ENCODE peak calls at places on chromosomes 2 and 18, in five cellular contexts. G is uterus, S is gastrocnemius medialis, J is GM23248, C is A549. R is an unnamed sample.

GRCh38 chr18:34773961-34774754 is 64.1 kb downstream of the DTNA start:
- DNase-seq in G (peak; percentile 29), C (no peak), S (peak; percentile 40), J (peak; percentile 35), R (no peak)

GRCh38 chr2:64390586-64390985 is 63.4 kb upstream of the LGALSL start:
- DNase-seq in J (no peak), G (no peak), S (no peak), C (no peak), R (no peak)

GRCh38 chr2:227479865-227480475 is 8.0 kb downstream of the AGFG1 start:
- DNase-seq in S (no peak), J (peak; percentile 65), C (peak; percentile 65), G (no peak), R (no peak)

GRCh38 chr2:73970850-73971471 is 13.7 kb upstream of the TET3 start:
- DNase-seq in S (peak; percentile 65), J (no peak), C (no peak), G (peak; percentile 59), R (no peak)

GRCh38 chr2:96148410-96149217 is 3.4 kb upstream of the DUSP2 start:
- DNase-seq in C (peak; percentile 78), G (peak; percentile 61), J (peak; percentile 93), S (peak; percentile 49), R (peak; percentile 75)

GRCh38 chr2:197201874-197202273 is 108.7 kb downstream of the ANKRD44 start:
- DNase-seq in S (no peak), J (no peak), G (no peak), C (no peak), R (no peak)

GRCh38 chr18:57432765-57433400 is 2.3 kb upstream of the ONECUT2 start:
- DNase-seq in J (no peak), G (no peak), C (no peak), S (no peak), R (no peak)

GRCh38 chr18:75043478-75043877 is 165.5 kb downstream of the PTGR3 start:
- DNase-seq in G (no peak), S (no peak), C (no peak), J (no peak), R (no peak)

GRCh38 chr18:57466745-57467144 is 31.6 kb downstream of the ONECUT2 start:
- DNase-seq in G (no peak), C (no peak), J (no peak), S (no peak), R (no peak)

GRCh38 chr2:234377761-234378341 is 119.0 kb downstream of the ARL4C start:
- DNase-seq in J (peak; percentile 86), G (no peak), S (no peak), C (no peak), R (no peak)

GRCh38 chr2:102735431-102736130 is 26.2 kb upstream of the TMEM182 start:
- DNase-seq in J (no peak), G (no peak), C (no peak), S (peak; percentile 65), R (no peak)

GRCh38 chr2:176177580-176178270 is 10.7 kb upstream of the HOXD1 start:
- DNase-seq in S (no peak), J (peak; percentile 63), G (no peak), C (no peak), R (no peak)

GRCh38 chr18:40415821-40416220 is 1539.2 kb upstream of the PIK3C3 start:
- DNase-seq in J (no peak), S (no peak), G (no peak), C (no peak), R (no peak)

GRCh38 chr2:27891063-27891819 is 712 bp downstream of the BABAM2 start:
- DNase-seq in C (peak; percentile 94), S (peak; percentile 70), J (peak; percentile 85), G (peak; percentile 85), R (peak; percentile 60)

GRCh38 chr2:201093573-201093972 is 21.8 kb downstream of the NDUFB3 start:
- DNase-seq in J (peak; percentile 32), G (no peak), S (no peak), C (no peak), R (no peak)

GRCh38 chr2:64599469-64599868 is 54.2 kb downstream of the SERTAD2 start:
- DNase-seq in C (no peak), S (no peak), J (no peak), G (no peak), R (peak; percentile 28)

GRCh38 chr18:47968721-47969120 is 38.3 kb upstream of the SMAD2 start:
- DNase-seq in C (peak; percentile 31), G (no peak), S (no peak), J (peak; percentile 63), R (no peak)

GRCh38 chr18:69935319-69936190 is 12.1 kb downstream of the CD226 start:
- DNase-seq in C (no peak), G (no peak), J (peak; percentile 39), S (no peak), R (no peak)

DNA sequence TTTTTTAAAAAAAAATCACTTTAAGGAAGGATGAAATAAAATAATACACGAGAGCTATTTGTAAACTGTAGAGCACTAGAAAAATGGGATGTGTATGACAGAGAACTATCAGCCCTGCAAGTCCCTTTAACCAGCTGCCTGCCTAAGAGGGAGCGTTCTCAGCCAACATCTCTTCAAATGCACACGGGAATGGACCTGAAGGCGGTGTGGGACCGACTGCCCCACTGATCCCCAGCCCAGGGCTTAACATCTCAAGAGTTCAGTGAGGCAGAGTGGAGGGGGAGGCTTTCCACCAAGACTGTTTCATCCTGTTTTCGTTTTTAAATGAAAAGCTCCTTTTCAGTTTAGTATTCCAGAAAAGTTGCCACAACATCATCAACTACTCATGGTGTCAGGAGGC is 2.2 kb downstream of the INPP4A start:
- DNase-seq in G (no peak), S (no peak), J (no peak), C (no peak), R (no peak)
- H3K27ac ChIP-seq in G (no peak overlapping the region), S (no peak overlapping the region), J (no peak overlapping the region), C (no peak overlapping the region), R (no peak overlapping the region)

GRCh38 chr2:1823187-1824169 is 79.2 kb upstream of the PXDN start:
- DNase-seq in C (no peak), J (no peak), G (no peak), S (no peak), R (no peak)

GRCh38 chr2:1827686-1828085 is 83.4 kb upstream of the PXDN start:
- DNase-seq in G (no peak), J (no peak), C (no peak), S (no peak), R (no peak)

GRCh38 chr2:1826188-1826905 is 82.0 kb upstream of the PXDN start:
- DNase-seq in S (peak; percentile 20), G (no peak), C (no peak), J (no peak), R (no peak)

GRCh38 chr2:1824202-1824905 is 80.0 kb upstream of the PXDN start:
- DNase-seq in C (no peak), G (no peak), S (peak; percentile 24), J (peak; percentile 76), R (no peak)

DNA sequence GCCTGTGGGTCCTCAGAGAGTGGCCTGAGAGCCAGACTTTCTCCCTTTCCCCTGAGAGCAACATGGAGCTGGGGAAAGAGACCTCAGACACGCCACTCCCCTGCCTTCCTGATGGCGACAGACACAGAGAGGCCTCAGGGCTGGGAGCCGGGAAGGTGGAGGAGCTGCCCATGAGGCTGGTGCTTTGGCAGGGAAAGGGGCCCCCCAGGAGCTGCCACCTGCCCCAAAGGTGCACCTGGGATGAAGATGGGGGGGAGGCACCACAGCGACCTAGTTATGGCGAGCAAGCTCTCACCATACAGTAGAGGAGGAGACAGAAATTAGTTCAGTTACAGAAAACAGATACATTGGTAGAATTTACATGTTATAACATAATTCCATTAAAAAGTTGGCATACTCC is 80.7 kb upstream of the PXDN start:
- DNase-seq in C (no peak), G (no peak), S (no peak), J (no peak), R (no peak)
- H3K27ac ChIP-seq in C (no peak overlapping the region), G (no peak overlapping the region), S (no peak overlapping the region), J (no peak overlapping the region), R (no peak overlapping the region)

DNA sequence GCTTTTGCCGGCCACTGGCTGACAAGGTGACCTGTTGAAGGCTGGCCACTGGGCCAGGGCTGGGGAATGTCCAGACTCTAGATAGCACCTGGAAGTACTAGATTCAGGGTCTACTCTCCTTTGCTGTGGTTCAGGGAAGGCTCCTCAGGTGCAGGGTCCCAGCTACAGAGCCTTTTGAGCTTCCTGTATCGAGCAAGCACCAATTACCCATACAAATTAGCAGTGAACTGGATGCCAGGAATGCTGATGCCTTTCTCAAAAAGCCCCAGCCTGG is 213.4 kb downstream of the CYP26B1 start:
- DNase-seq in G (no peak), C (no peak), J (no peak), S (no peak), R (no peak)
- H3K27ac ChIP-seq in G (no peak overlapping the region), C (peak overlapping the region; percentile 25), J (peak overlapping the region; percentile 98), S (no peak overlapping the region), R (no peak overlapping the region)

GRCh38 chr2:38460313-38460712 is 83.2 kb upstream of the ATL2 start:
- DNase-seq in G (no peak), J (no peak), S (no peak), C (no peak), R (peak; percentile 10)
- H3K27ac ChIP-seq in G (no peak overlapping the region), J (no peak overlapping the region), S (no peak overlapping the region), C (no peak overlapping the region), R (no peak overlapping the region)

GRCh38 chr2:24210106-24210455 is 35.2 kb downstream of the FAM228A start:
- DNase-seq in G (no peak), C (no peak), S (no peak), J (no peak), R (no peak)
- H3K27ac ChIP-seq in G (no peak overlapping the region), C (no peak overlapping the region), S (no peak overlapping the region), J (no peak overlapping the region), R (no peak overlapping the region)

GRCh38 chr2:21268197-21268870 is 144.6 kb downstream of the TDRD15 start:
- DNase-seq in S (no peak), G (no peak), C (no peak), J (no peak), R (no peak)

GRCh38 chr2:21267232-21267835 is 143.6 kb downstream of the TDRD15 start:
- DNase-seq in G (no peak), J (no peak), C (no peak), S (no peak), R (no peak)

GRCh38 chr2:21270083-21270491 is 146.3 kb downstream of the TDRD15 start:
- DNase-seq in C (no peak), J (no peak), G (no peak), S (no peak), R (no peak)

GRCh38 chr2:21268871-21269224 is 145.1 kb downstream of the TDRD15 start:
- DNase-seq in J (no peak), C (no peak), G (no peak), S (no peak), R (no peak)

GRCh38 chr2:21270658-21271057 is 146.9 kb downstream of the TDRD15 start:
- DNase-seq in S (peak; percentile 17), J (no peak), C (no peak), G (peak; percentile 55), R (no peak)
- H3K27ac ChIP-seq in S (no peak overlapping the region), J (no peak overlapping the region), C (no peak overlapping the region), G (peak overlapping the region; percentile 28), R (no peak overlapping the region)

GRCh38 chr18:50334546-50335152 is 40.2 kb upstream of the SKA1 start:
- DNase-seq in S (no peak), C (no peak), J (no peak), G (no peak), R (no peak)
- H3K27ac ChIP-seq in S (no peak overlapping the region), C (no peak overlapping the region), J (no peak overlapping the region), G (no peak overlapping the region), R (no peak overlapping the region)

GRCh38 chr2:59882279-59882678 is 671.2 kb downstream of the BCL11A start:
- DNase-seq in G (no peak), C (no peak), J (no peak), S (no peak), R (no peak)
- H3K27ac ChIP-seq in G (no peak overlapping the region), C (no peak overlapping the region), J (no peak overlapping the region), S (no peak overlapping the region), R (no peak overlapping the region)

R was measured in prostate gland.